ENCODE peak calls at places on chromosomes 1 and 21, in seven cellular contexts. Z is ascending aorta; V is fibroblast of lung; I is lung; X is cardiac muscle cell; G is neural progenitor cell; J is CD8-positive, alpha-beta memory T cell. R is an unnamed sample. For H3K9me3 and H3K4me1, the result is how much of the 10 kb centered on the place peaks cover.

GRCh38 chr21:41431788-41432548 is 5.9 kb downstream of the MX1 start:
- DNase-seq in V (no peak), I (no peak), J (no peak), Z (no peak), G (no peak), X (no peak), R (peak)

GRCh38 chr1:186819140-186819539 is 9.6 kb upstream of the PLA2G4A start:
- DNase-seq in Z (no peak), I (no peak), G (no peak), V (peak), X (peak), J (no peak), R (no peak)

GRCh38 chr1:230713915-230714764 is at the start of gene AGT:
- DNase-seq in V (peak), I (peak), G (peak), X (peak), Z (peak), J (no peak), R (peak)

GRCh38 chr1:94541175-94542087 is at the start of gene F3:
- DNase-seq in X (peak), Z (peak), I (peak), G (peak), V (peak), J (peak), R (peak)

GRCh38 chr1:26020941-26021646 is 481 bp upstream of the EXTL1 start:
- DNase-seq in Z (no peak), J (no peak), G (no peak), I (no peak), V (peak), X (no peak), R (no peak)

GRCh38 chr21:17386498-17386897 is 126.3 kb upstream of the CXADR start:
- DNase-seq in I (no peak), G (peak), J (no peak), Z (no peak), V (no peak), X (no peak), R (no peak)

GRCh38 chr1:222754386-222755139 is 17.6 kb downstream of the FAM177B start:
- DNase-seq in Z (peak), V (peak), J (no peak), G (no peak), X (peak), I (no peak), R (no peak)

GRCh38 chr1:167832693-167833092 is 81.2 kb downstream of the ADCY10 start:
- DNase-seq in J (no peak), Z (no peak), I (no peak), V (no peak), G (no peak), X (no peak), R (no peak)

GRCh38 chr1:199463521-199464127 is 563.9 kb upstream of the NR5A2 start:
- DNase-seq in V (peak), J (no peak), X (peak), Z (no peak), G (peak), I (no peak), R (peak)

GRCh38 chr1:9291914-9292360 is 757 bp upstream of the SPSB1 start:
- DNase-seq in G (peak), V (peak), J (no peak), I (no peak), Z (no peak), X (peak), R (peak)

GRCh38 chr1:152777510-152778137 is 2.7 kb downstream of the LCE1F start:
- DNase-seq in V (no peak), X (no peak), Z (no peak), I (no peak), J (no peak), G (no peak), R (peak)

GRCh38 chr1:6998267-6998666 is 213.0 kb downstream of the CAMTA1 start:
- DNase-seq in J (no peak), V (no peak), I (no peak), X (no peak), Z (no peak), G (peak), R (peak)

GRCh38 chr1:61183471-61184034 is 101.2 kb downstream of the NFIA start:
- DNase-seq in J (no peak), I (peak), G (no peak), X (peak), Z (no peak), V (peak), R (peak)

GRCh38 chr1:60388092-60388987 is 314.8 kb upstream of the C1orf87 start:
- DNase-seq in G (no peak), Z (no peak), V (peak), X (peak), J (no peak), I (no peak), R (no peak)

GRCh38 chr1:47174621-47175020 is 15.2 kb downstream of the PDZK1IP1 start:
- DNase-seq in G (no peak), V (no peak), Z (no peak), I (no peak), J (no peak), X (no peak), R (no peak)

GRCh38 chr21:42425603-42425985 is 21.9 kb downstream of the UBASH3A start:
- DNase-seq in Z (no peak), I (no peak), X (no peak), V (no peak), G (no peak), J (no peak), R (no peak)

GRCh38 chr1:78691995-78692747 is 42.5 kb downstream of the IFI44 start:
- DNase-seq in I (no peak), G (no peak), Z (no peak), V (peak), X (no peak), J (no peak), R (no peak)

GRCh38 chr1:71964188-71964587 is 318.2 kb downstream of the NEGR1 start:
- DNase-seq in X (no peak), V (peak), G (no peak), J (no peak), I (peak), Z (no peak), R (no peak)

GRCh38 chr1:231401478-231401877 is 20.6 kb downstream of the EGLN1 start:
- DNase-seq in V (no peak), X (no peak), G (no peak), Z (no peak), J (no peak), I (no peak), R (no peak)

GRCh38 chr1:50275564-50275963 is 147.7 kb downstream of the DMRTA2 start:
- DNase-seq in J (no peak), G (no peak), Z (no peak), V (no peak), X (no peak), I (no peak), R (no peak)

GRCh38 chr1:19254416-19254815 is 2.8 kb downstream of the MRTO4 start:
- DNase-seq in J (no peak), I (no peak), X (no peak), Z (no peak), V (no peak), G (peak), R (no peak)

GRCh38 chr1:154550657-154551056 is 7.8 kb downstream of the UBE2Q1 start:
- DNase-seq in I (no peak), V (no peak), Z (no peak), X (no peak), G (no peak), J (no peak), R (no peak)

GRCh38 chr21:38819719-38820147 is 14.0 kb downstream of the ETS2 start:
- DNase-seq in I (peak), G (no peak), Z (no peak), V (peak), X (no peak), J (no peak), R (peak)

GRCh38 chr1:62188111-62188510 is 6.5 kb upstream of the L1TD1 start:
- DNase-seq in G (no peak), X (no peak), I (no peak), V (no peak), J (no peak), Z (no peak), R (no peak)

GRCh38 chr1:174797398-174797797 is 202.3 kb upstream of the CACYBP start:
- DNase-seq in X (no peak), J (no peak), V (no peak), G (no peak), Z (no peak), I (no peak), R (no peak)

GRCh38 chr1:47471163-47471562 is 33.3 kb downstream of the FOXD2 start:
- DNase-seq in I (no peak), J (no peak), Z (no peak), V (no peak), X (peak), G (no peak), R (no peak)

GRCh38 chr1:51516639-51517158 is 2.4 kb downstream of the EPS15 start:
- DNase-seq in G (no peak), J (no peak), I (no peak), Z (no peak), X (peak), V (peak), R (no peak)

GRCh38 chr1:8879348-8880067 is 1.0 kb upstream of the ENO1 start:
- DNase-seq in V (no peak), J (no peak), Z (no peak), X (no peak), I (no peak), G (no peak), R (no peak)

GRCh38 chr1:40058453-40059291 is 18.1 kb downstream of the CAP1 start:
- DNase-seq in J (no peak), G (no peak), X (peak), I (no peak), V (peak), Z (no peak), R (peak)

GRCh38 chr1:7425771-7426170 is 345.3 kb upstream of the VAMP3 start:
- DNase-seq in X (no peak), J (no peak), I (no peak), G (no peak), Z (no peak), V (no peak), R (no peak)

GRCh38 chr1:97350241-97350640 is 570.6 kb downstream of the DPYD start:
- DNase-seq in V (peak), I (no peak), X (no peak), Z (no peak), G (no peak), J (no peak), R (no peak)

GRCh38 chr1:2975466-2976179 is 45.6 kb upstream of the ACTRT2 start:
- DNase-seq in J (no peak), X (no peak), I (no peak), Z (no peak), G (no peak), V (no peak), R (no peak)
- H3K9me3 ChIP-seq in J (under half), X (under half), I (under half), Z (under half), G (under half), V (under half), R (under half)

GRCh38 chr21:29638761-29639327 is 301.0 kb downstream of the GRIK1 start:
- DNase-seq in G (no peak), X (no peak), J (no peak), Z (no peak), V (no peak), I (no peak), R (no peak)
- H3K4me1 ChIP-seq in G (under half), X (under half), J (under half), Z (under half), V (under half), I (under half), R (under half)

DNA sequence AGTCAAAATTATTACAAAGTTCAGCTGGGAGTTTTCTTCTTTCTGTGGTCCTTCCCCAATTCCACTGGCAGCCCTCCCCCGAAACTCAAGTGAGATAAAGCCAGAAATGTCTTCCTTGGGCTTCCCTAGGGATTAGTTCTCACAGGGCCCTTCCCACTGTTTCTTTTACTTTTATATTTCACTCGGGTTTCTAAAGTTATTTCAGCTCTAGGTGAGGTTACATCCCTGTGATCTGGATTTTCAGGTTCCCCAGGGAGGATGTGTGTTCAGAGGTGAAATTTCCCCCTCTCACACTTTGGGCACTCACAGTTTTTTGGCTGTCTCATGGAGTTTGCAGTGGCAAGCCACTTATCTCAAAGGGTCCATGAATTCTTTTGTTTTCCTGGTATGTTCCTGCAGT is 77.3 kb downstream of the DRAM2 start:
- DNase-seq in J (no peak), I (no peak), X (no peak), V (no peak), Z (no peak), G (no peak), R (no peak)
- H3K9me3 ChIP-seq in J (under half), I (under half), X (under half), V (under half), Z (under half), G (under half), R (under half)

DNA sequence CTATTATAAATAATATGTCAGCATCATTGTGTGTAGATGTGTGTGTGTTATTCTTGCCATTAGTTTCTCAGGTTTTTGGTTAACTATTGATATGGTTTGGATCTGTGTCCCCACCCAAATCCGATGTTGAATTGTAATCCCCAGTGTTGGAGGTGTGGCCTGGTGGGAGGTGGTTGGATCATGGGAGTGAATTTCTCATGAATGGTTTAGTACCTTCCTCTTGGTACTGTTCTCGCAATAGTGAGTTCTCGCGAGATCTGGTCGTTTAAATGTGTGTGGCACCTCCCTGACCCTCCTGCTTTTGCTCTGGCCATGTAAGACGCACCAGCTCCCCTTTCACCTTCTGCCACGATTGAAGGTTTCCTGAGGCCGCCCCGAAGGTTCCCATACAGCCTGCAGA is 9.6 kb upstream of the POFUT2 start:
- DNase-seq in I (no peak), V (no peak), X (no peak), G (no peak), Z (no peak), J (no peak), R (no peak)
- H3K4me1 ChIP-seq in I (under half), V (under half), X (under half), G (under half), Z (under half), J (under half), R (under half)

GRCh38 chr1:238319957-238320356 is 429.2 kb upstream of the ZP4 start:
- DNase-seq in J (no peak), I (no peak), X (no peak), V (no peak), G (no peak), Z (no peak), R (no peak)
- H3K9me3 ChIP-seq in J (under half), I (under half), X (under half), V (under half), G (under half), Z (under half), R (under half)

GRCh38 chr1:224731633-224732032 is 115.5 kb downstream of the CNIH3 start:
- DNase-seq in Z (no peak), X (no peak), I (no peak), G (no peak), J (no peak), V (no peak), R (no peak)
- H3K4me1 ChIP-seq in Z (under half), X (under half), I (under half), G (under half), J (under half), V (under half), R (under half)

GRCh38 chr1:42239041-42239440 is 74.5 kb upstream of the GUCA2A start:
- DNase-seq in G (no peak), I (no peak), Z (no peak), J (no peak), X (no peak), V (no peak), R (no peak)
- H3K9me3 ChIP-seq in G (under half), I (under half), Z (under half), J (under half), X (under half), V (under half), R (under half)

GRCh38 chr1:27872059-27872801 is at the start of gene THEMIS2:
- DNase-seq in Z (no peak), J (peak), G (peak), X (peak), I (peak), V (peak), R (peak)

GRCh38 chr1:27868932-27869718 is 3.2 kb upstream of the THEMIS2 start:
- DNase-seq in G (no peak), J (peak), V (no peak), Z (no peak), X (no peak), I (no peak), R (peak)

GRCh38 chr1:27872802-27873665 is 690 bp downstream of the THEMIS2 start:
- DNase-seq in I (no peak), J (no peak), Z (no peak), V (peak), X (peak), G (peak), R (no peak)

GRCh38 chr1:27868556-27868931 is 3.8 kb upstream of the THEMIS2 start:
- DNase-seq in G (no peak), I (no peak), V (no peak), Z (no peak), J (no peak), X (no peak), R (no peak)

DNA sequence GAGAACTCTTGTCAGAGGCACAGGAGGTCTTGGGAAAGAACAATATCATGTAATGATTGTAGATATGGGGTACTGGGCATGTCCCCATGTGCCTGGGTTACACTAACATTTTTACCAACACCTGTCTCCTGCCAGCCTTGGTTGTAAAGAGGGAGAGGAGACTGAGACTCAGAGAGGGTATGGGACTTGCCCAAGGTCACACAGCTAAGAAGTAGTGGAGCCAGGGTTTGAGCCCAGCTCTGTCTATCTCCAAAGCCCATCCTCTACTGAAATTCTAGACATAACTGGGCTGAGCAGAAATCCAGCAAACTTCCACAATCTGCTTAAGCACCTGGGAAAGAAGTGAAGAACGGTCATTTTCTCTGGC is 2.6 kb upstream of the THEMIS2 start:
- DNase-seq in I (no peak), Z (no peak), G (no peak), V (no peak), J (no peak), X (no peak), R (no peak)
- H3K4me1 ChIP-seq in I (under half), Z (under half), G (under half), V (under half), J (under half), X (under half), R (under half)

R was measured in small intestine.